ENCODE peak calls at places on chromosomes 16 and 17, in seven cellular contexts. N is SK-N-SH, F is K562, T is HCT116, K is H1, D is GM12878, S is HepG2. E is an unnamed sample.

GRCh38 chr17:22717211-22717610 is 1024.9 kb downstream of the KCNJ18 start:
- DNase-seq in T (no peak), F (no peak), D (no peak), N (no peak), S (no peak), K (no peak), E (no peak)

GRCh38 chr17:47316316-47316715 is 7.4 kb upstream of the EFCAB13 start:
- DNase-seq in S (peak), K (no peak), D (no peak), T (no peak), F (no peak), N (no peak), E (no peak)

GRCh38 chr17:80844418-80844990 is 147.1 kb upstream of the CHMP6 start:
- DNase-seq in K (no peak), S (no peak), F (no peak), D (no peak), N (no peak), T (no peak), E (no peak)

GRCh38 chr17:9021985-9022552 is 759 bp downstream of the NTN1 start:
- DNase-seq in S (no peak), N (peak), D (no peak), F (no peak), T (no peak), K (no peak), E (peak)

GRCh38 chr17:71975331-71975801 is 145.5 kb upstream of the SOX9 start:
- DNase-seq in F (no peak), S (no peak), K (no peak), N (no peak), D (no peak), T (no peak), E (no peak)

GRCh38 chr16:15539197-15539596 is 103.8 kb downstream of the MARF1 start:
- DNase-seq in F (peak), K (no peak), N (no peak), D (no peak), S (peak), T (peak), E (no peak)

GRCh38 chr17:71334041-71334781 is 786.6 kb upstream of the SOX9 start:
- DNase-seq in D (no peak), K (no peak), N (no peak), F (no peak), T (no peak), S (no peak), E (no peak)

GRCh38 chr17:74760404-74761105 is 12.1 kb downstream of the NHERF1 start:
- DNase-seq in D (no peak), T (no peak), S (no peak), N (peak), K (no peak), F (peak), E (peak)

GRCh38 chr16:79980650-79981521 is 380.3 kb upstream of the MAF start:
- DNase-seq in K (no peak), T (no peak), D (no peak), F (no peak), N (no peak), S (no peak), E (no peak)

GRCh38 chr16:84758627-84759026 is 58.8 kb downstream of the USP10 start:
- DNase-seq in D (no peak), S (no peak), T (no peak), N (no peak), F (no peak), K (no peak), E (no peak)

GRCh38 chr16:56409195-56409594 is 16.1 kb downstream of the AMFR start:
- DNase-seq in D (no peak), F (no peak), K (no peak), T (no peak), N (no peak), S (peak), E (peak)

GRCh38 chr17:55410722-55411462 is 10.7 kb downstream of the MMD start:
- DNase-seq in N (peak), S (peak), D (no peak), T (no peak), F (no peak), K (no peak), E (no peak)

GRCh38 chr17:78735832-78736525 is 46.1 kb downstream of the CYTH1 start:
- DNase-seq in K (no peak), N (no peak), T (no peak), D (no peak), F (no peak), S (peak), E (no peak)

GRCh38 chr16:19502395-19503131 is 19.3 kb downstream of the GDE1 start:
- DNase-seq in D (no peak), S (peak), N (peak), F (peak), T (peak), K (no peak), E (peak)

GRCh38 chr17:46046957-46047356 is 47.9 kb downstream of the STH start:
- DNase-seq in K (no peak), T (no peak), D (no peak), S (no peak), F (no peak), N (no peak), E (no peak)
- TF ChIP-seq JUND in K (no peak), T (no peak), D (no peak), S (no peak), F (no peak), N (no peak), E (no peak)

GRCh38 chr16:1026057-1026783 is 44.6 kb downstream of the SOX8 start:
- DNase-seq in S (no peak), K (no peak), F (no peak), D (no peak), T (no peak), N (no peak), E (no peak)

GRCh38 chr16:1027416-1027815 is 45.1 kb upstream of the SSTR5 start:
- DNase-seq in T (no peak), K (no peak), N (no peak), F (no peak), D (no peak), S (no peak), E (no peak)

GRCh38 chr16:1028524-1029258 is 43.9 kb upstream of the SSTR5 start:
- DNase-seq in S (no peak), F (no peak), N (no peak), D (no peak), T (no peak), K (no peak), E (no peak)

GRCh38 chr16:1028056-1028455 is 44.5 kb upstream of the SSTR5 start:
- DNase-seq in F (no peak), S (no peak), T (no peak), K (no peak), N (no peak), D (no peak), E (no peak)

GRCh38 chr16:1026784-1027415 is 45.3 kb downstream of the SOX8 start:
- DNase-seq in S (no peak), T (no peak), K (no peak), N (no peak), F (no peak), D (no peak), E (no peak)
- TF ChIP-seq JUND in S (no peak), T (no peak), K (no peak), N (no peak), F (no peak), D (no peak), E (no peak)

DNA sequence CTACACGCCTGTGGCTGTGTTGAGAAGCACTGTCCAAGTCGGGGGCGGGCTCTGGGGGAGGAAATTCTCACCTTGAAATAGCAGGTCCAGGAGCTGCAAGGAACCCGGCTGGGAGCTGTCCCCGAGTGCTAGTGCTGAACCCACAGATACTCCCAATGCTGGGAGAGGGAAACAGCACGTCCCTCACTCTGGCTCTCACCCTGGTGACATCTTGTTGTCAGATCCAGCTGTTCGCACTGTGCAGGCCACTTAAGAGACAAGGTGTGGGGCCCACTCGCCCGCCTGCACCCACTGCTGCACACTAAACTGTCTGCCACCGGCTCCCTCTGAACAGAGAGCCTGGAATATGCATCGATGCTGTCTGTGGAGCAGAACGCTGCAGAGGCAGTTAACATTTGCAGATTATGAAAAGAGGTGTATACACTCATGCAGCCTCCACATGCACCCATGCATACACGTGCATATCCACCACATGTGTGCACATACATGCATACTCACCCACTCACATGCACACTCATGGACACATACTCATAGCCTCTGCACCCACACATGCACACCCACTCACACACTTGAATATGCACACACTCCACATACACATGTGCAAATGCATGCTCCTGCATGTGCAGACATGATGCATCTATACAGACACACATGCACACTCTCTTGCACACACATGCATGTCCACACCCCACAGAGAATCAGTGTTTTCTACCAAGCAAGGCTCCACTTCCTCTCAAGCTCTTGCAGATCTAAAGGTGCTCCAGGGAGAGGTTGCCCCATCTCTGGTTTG is 42.0 kb downstream of the MGAT5B start:
- DNase-seq in F (peak), N (no peak), T (peak), K (peak), D (no peak), S (peak), E (peak)
- TF ChIP-seq JUND in F (no peak), N (no peak), T (no peak), K (no peak), D (no peak), S (no peak), E (no peak)

GRCh38 chr16:86048882-86049585 is 150.1 kb downstream of the IRF8 start:
- DNase-seq in F (no peak), K (no peak), D (no peak), N (no peak), S (no peak), T (no peak), E (no peak)
- TF ChIP-seq JUND in F (no peak), K (no peak), D (no peak), N (no peak), S (no peak), T (no peak), E (no peak)

GRCh38 chr16:76854234-76854633 is 336.8 kb upstream of the MON1B start:
- DNase-seq in D (no peak), K (no peak), N (peak), T (no peak), F (no peak), S (peak), E (no peak)
- TF ChIP-seq JUND in D (no peak), K (no peak), N (no peak), T (no peak), F (no peak), S (no peak), E (no peak)

GRCh38 chr16:66851166-66851964 is 7.2 kb downstream of the CA7 start:
- DNase-seq in S (no peak), D (no peak), F (peak), T (no peak), N (peak), K (no peak), E (no peak)

GRCh38 chr16:66849021-66849420 is 4.8 kb downstream of the CA7 start:
- DNase-seq in D (no peak), S (no peak), F (peak), N (no peak), K (no peak), T (no peak), E (no peak)

GRCh38 chr16:66848172-66848571 is 4.0 kb downstream of the CA7 start:
- DNase-seq in D (no peak), S (no peak), N (no peak), T (no peak), F (peak), K (no peak), E (no peak)

GRCh38 chr16:66849543-66849942 is 5.3 kb downstream of the CA7 start:
- DNase-seq in K (no peak), N (no peak), F (peak), T (no peak), S (no peak), D (no peak), E (no peak)

DNA sequence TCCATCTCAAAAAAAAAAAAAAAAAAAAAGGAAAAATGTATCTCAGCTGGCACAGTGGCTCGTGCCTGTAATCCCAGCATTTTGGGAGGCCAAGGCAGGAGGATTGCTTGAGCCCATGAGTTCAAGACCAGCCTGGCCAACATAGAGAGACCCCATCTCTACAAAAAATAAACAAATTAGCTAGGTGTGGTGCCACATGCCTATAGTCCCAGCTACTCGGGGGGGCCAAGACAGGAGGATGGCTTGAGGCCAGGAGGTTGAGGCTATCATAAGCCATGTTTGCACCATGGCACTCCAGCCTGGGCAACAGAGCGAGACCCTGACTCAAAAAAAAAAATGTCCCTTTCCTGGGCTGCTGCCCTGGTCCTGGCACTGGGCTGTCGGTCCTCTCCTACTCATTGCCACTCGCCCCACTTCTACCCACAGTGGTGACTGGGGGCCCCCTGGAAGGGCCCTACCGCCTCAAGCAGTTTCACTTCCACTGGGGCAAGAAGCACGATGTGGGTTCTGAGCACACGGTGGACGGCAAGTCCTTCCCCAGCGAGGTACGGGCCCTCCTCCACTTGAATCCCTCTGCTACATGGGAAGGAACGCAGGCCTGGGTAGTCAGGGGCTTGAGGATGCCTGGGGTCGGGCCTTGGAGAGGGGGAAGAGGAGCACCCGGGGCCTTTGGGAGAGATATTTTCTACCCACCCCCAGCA is 6.1 kb downstream of the CA7 start:
- DNase-seq in T (no peak), D (no peak), F (no peak), N (no peak), K (no peak), S (no peak), E (no peak)
- TF ChIP-seq JUND in T (no peak), D (no peak), F (no peak), N (no peak), K (no peak), S (no peak), E (no peak)

E was measured in T47D.